ENCODE peak calls at places on chromosomes 2 and 18, in five cellular contexts. P, K, D, V and I are unnamed samples. For H3K9me2 and H3K9me3, the result is how much of the 10 kb centered on the place peaks cover.

GRCh38 chr2:230784840-230785239 is 72.2 kb downstream of the CAB39 start:
- DNase-seq in V (no peak), K (no peak), D (no peak), P (no peak), I (no peak)

GRCh38 chr18:68738572-68738971 is 23.7 kb upstream of the TMX3 start:
- DNase-seq in V (no peak), P (no peak), K (no peak), D (no peak), I (no peak)

GRCh38 chr2:150578481-150578880 is 91.0 kb upstream of the RND3 start:
- DNase-seq in P (no peak), D (no peak), K (no peak), V (no peak), I (no peak)

GRCh38 chr18:45772081-45772480 is 48.1 kb downstream of the SLC14A1 start:
- DNase-seq in P (no peak), V (no peak), D (no peak), K (no peak), I (no peak)

GRCh38 chr2:64348386-64349142 is 105.4 kb upstream of the LGALSL start:
- DNase-seq in P (no peak), K (peak), V (no peak), D (peak), I (no peak)

GRCh38 chr2:68569604-68570003 is 73.8 kb upstream of the PROKR1 start:
- DNase-seq in K (peak), V (no peak), D (peak), P (no peak), I (no peak)

GRCh38 chr2:47561906-47562305 is 158.9 kb downstream of the MSH2 start:
- DNase-seq in K (no peak), P (no peak), V (no peak), D (peak), I (peak)

GRCh38 chr2:8442833-8443486 is 238.9 kb upstream of the ID2 start:
- DNase-seq in D (no peak), P (no peak), V (no peak), K (no peak), I (no peak)

GRCh38 chr2:94873362-94874276 is 2.4 kb downstream of the TEKT4 start:
- DNase-seq in V (no peak), D (no peak), P (no peak), K (no peak), I (no peak)

GRCh38 chr2:158487419-158487818 is 30.7 kb downstream of the PKP4 start:
- DNase-seq in V (no peak), P (no peak), K (peak), D (no peak), I (no peak)

GRCh38 chr2:15059870-15060617 is 427.5 kb downstream of the LRATD1 start:
- DNase-seq in D (peak), V (no peak), K (no peak), P (no peak), I (no peak)

GRCh38 chr2:212013656-212014055 is 524.9 kb downstream of the ERBB4 start:
- DNase-seq in P (no peak), K (no peak), D (no peak), V (no peak), I (no peak)

GRCh38 chr2:140808816-140809215 is 1322.0 kb downstream of the LRP1B start:
- DNase-seq in V (peak), D (peak), P (no peak), K (no peak), I (no peak)

GRCh38 chr2:178205853-178206516 is 11.7 kb downstream of the OSBPL6 start:
- DNase-seq in P (no peak), K (peak), V (no peak), D (peak), I (no peak)

GRCh38 chr2:120441744-120442471 is 96.0 kb downstream of the INHBB start:
- DNase-seq in P (no peak), D (peak), V (no peak), K (peak), I (peak)

GRCh38 chr2:86072271-86072858 is 33.3 kb downstream of the POLR1A start:
- DNase-seq in V (peak), D (no peak), K (no peak), P (peak), I (peak)

GRCh38 chr18:50009772-50010171 is 185.2 kb downstream of the MYO5B start:
- DNase-seq in V (peak), K (peak), D (peak), P (peak), I (no peak)

GRCh38 chr2:3223080-3223923 is 154.3 kb downstream of the EIPR1 start:
- DNase-seq in P (no peak), D (no peak), K (peak), V (no peak), I (no peak)

GRCh38 chr18:44823782-44824181 is 143.1 kb downstream of the SETBP1 start:
- DNase-seq in D (peak), K (peak), P (no peak), V (no peak), I (no peak)

GRCh38 chr18:13541621-13542519 is 184.5 kb downstream of the FAM210A start:
- DNase-seq in V (no peak), P (no peak), K (no peak), D (no peak), I (no peak)

GRCh38 chr2:199404841-199405240 is 52.9 kb downstream of the SATB2 start:
- DNase-seq in P (no peak), D (no peak), V (no peak), K (peak), I (no peak)

GRCh38 chr2:84811839-84812238 is 69.0 kb downstream of the TRABD2A start:
- DNase-seq in P (no peak), K (no peak), D (no peak), V (no peak), I (no peak)

GRCh38 chr2:84807063-84807485 is 73.8 kb downstream of the TRABD2A start:
- DNase-seq in D (peak), K (peak), P (no peak), V (no peak), I (peak)

GRCh38 chr2:84805250-84805917 is 75.5 kb downstream of the TRABD2A start:
- DNase-seq in D (no peak), K (peak), V (no peak), P (no peak), I (no peak)

DNA sequence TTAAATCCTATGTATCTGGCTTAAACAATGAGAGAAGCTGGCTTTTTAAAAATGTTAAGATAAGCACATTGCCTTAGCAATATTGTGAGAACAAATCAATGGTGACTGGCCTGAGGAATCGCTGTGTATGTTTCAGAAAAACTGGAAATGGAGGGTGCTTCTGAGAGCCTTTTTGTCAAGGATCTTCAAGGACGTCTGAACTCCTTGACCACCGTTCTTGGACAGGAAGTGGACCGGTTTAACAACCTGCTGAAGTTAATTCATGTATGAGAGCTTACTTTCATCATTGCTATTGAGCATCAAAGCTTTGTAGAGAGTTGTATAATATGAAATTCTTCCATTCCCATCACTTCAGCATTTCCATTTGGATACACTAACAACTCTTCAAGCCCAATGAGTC is 72.6 kb downstream of the TRABD2A start:
- DNase-seq in P (no peak), D (no peak), V (peak), K (no peak), I (no peak)
- H3K27ac ChIP-seq in P (no peak), D (no peak), V (no peak), K (peak), I (no peak)

GRCh38 chr2:128638311-128638710 is 319.6 kb upstream of the HS6ST1 start:
- DNase-seq in D (no peak), V (no peak), K (no peak), P (no peak), I (no peak)

GRCh38 chr2:128641421-128642095 is 322.9 kb upstream of the HS6ST1 start:
- DNase-seq in P (no peak), D (no peak), V (no peak), K (no peak), I (no peak)

GRCh38 chr2:128640847-128641360 is 322.2 kb upstream of the HS6ST1 start:
- DNase-seq in K (no peak), V (no peak), D (no peak), P (no peak), I (no peak)

GRCh38 chr2:128640166-128640846 is 321.6 kb upstream of the HS6ST1 start:
- DNase-seq in V (no peak), D (no peak), K (peak), P (no peak), I (no peak)

DNA sequence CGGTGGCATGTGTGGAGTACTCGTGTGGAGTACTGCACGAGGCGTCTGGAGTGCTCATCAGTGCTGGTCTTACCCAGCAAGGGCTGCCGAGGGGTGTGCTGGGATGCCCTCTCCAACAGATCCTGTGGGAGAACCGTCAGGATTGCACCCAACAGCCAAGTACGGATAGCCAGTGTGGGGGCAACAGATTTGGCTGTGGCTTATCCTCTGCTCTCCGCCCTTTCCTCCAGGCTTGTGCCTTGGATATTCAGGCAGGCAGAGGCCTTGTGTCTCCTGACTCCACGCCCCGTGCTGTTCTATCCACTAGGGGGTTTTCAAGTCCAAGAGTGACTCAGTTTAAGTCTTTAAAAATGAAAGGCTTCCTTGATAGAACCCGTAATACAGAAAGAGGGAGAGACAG is 321.0 kb upstream of the HS6ST1 start:
- DNase-seq in P (no peak), K (peak), V (no peak), D (no peak), I (no peak)
- H3K9me2 ChIP-seq in P (under half), K (under half), V (under half), D (under half), I (under half)

DNA sequence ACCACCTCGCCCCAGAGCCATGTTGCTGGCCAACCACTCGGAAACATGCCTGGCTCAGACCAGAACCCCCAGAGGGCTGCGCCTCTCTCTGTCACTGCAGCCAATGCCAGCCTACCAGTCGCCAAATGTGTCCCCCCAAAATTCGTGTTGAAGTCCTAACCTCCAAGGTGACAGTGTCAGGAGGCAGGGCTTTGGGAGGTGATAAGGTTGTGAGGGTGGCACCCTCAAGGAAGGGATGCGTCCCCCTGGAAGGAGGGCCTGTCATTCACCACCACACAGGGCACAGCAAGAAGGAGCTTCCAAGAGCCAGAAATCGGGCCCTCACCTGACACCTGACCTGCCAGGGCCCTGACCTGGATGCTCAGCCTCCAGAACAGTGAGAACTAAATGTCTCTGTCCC is 291.9 kb upstream of the SALL3 start:
- DNase-seq in P (no peak), D (no peak), V (no peak), K (no peak), I (no peak)
- H3K9me3 ChIP-seq in P (under half), D (under half), V (under half), K (under half), I (under half)

DNA sequence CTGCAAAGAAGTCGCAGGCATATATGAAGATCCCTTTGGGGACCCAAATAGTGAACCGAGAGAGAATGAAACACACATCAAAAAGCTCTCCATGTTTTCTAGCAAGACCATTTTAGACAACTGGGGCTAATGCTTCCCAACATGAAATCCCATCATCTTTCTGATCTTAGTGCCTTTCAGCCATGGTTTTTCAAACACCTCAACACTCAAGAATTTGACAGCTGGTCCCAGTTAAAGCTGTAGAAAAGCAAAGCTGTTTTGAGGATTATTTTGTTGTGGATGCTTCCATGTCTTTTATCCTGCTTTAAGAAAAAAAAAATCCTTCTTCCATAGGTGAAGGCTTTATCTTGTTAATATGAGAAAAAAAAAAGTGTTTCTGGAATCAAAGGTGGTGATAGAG is 259.1 kb downstream of the STK39 start:
- DNase-seq in V (no peak), K (no peak), P (no peak), D (no peak), I (no peak)
- H3K27ac ChIP-seq in V (no peak), K (no peak), P (no peak), D (no peak), I (no peak)

DNA sequence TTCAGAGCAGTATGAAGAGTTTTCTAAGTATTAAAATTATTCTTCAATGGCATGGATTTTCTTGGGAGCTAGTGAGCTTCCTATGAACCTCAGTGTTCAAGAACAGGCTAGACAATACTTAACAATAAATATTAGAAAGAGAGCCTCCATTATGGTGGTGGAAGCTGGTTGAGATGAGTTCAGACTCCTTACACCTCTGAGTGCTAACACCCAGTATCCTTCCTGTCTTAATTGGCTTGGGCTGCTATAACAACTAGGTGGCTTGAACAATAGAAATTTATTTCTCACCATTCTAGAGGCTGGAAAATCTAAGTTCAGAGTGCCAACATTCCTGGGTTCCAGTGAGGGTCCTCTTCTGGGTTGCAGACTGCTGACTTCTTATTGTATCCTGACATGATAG is 369.4 kb upstream of the HNRNPA3 start:
- DNase-seq in K (no peak), D (no peak), V (no peak), P (no peak), I (no peak)
- H3K9me2 ChIP-seq in K (under half), D (under half), V (under half), P (under half), I (under half)

GRCh38 chr2:191626497-191627151 is 51.3 kb upstream of the NABP1 start:
- DNase-seq in K (peak), P (no peak), V (no peak), D (peak), I (no peak)

GRCh38 chr2:191622374-191623320 is 55.3 kb upstream of the NABP1 start:
- DNase-seq in D (peak), P (no peak), V (no peak), K (no peak), I (peak)

GRCh38 chr2:191627518-191627917 is 50.4 kb upstream of the NABP1 start:
- DNase-seq in P (no peak), D (no peak), K (no peak), V (no peak), I (no peak)

GRCh38 chr2:191629001-191629453 is 48.9 kb upstream of the NABP1 start:
- DNase-seq in V (peak), K (no peak), D (no peak), P (peak), I (no peak)

GRCh38 chr2:191625016-191625415 is 52.9 kb upstream of the NABP1 start:
- DNase-seq in D (no peak), K (no peak), P (peak), V (peak), I (peak)
- H3K9me3 ChIP-seq in D (under half), K (under half), P (under half), V (under half), I (under half)

DNA sequence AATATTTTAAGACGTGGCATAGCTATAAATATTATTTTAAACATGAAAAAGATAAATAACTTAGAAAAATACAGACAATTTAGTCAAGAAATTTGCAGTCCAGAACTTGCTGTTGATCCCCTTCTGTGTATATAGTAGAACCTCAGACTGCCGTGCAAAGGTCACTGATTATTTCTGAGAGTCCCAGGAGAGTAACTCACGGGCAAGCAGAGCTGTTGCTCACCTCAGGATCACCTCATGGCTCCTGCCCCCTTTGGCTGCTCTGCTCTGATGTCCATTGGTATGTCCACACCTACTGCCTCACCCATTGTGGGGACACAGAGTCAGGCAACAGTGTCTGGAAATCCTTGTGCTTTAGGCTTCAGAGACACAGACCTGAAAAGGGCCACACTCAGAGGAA is 392.9 kb upstream of the CELF4 start:
- DNase-seq in D (no peak), P (no peak), V (no peak), K (no peak), I (no peak)
- H3K27ac ChIP-seq in D (no peak), P (no peak), V (no peak), K (no peak), I (no peak)

GRCh38 chr2:128638741-128639477 is 320.2 kb upstream of the HS6ST1 start:
- DNase-seq in V (no peak), P (no peak), K (peak), D (no peak), I (no peak)
- H3K9me2 ChIP-seq in V (under half), P (under half), K (under half), D (under half), I (under half)

GRCh38 chr2:30670453-30670852 is 136.8 kb downstream of the CAPN13 start:
- DNase-seq in D (no peak), K (no peak), P (peak), V (no peak), I (no peak)
- H3K9me3 ChIP-seq in D (under half), K (under half), P (under half), V (under half), I (under half)

DNA sequence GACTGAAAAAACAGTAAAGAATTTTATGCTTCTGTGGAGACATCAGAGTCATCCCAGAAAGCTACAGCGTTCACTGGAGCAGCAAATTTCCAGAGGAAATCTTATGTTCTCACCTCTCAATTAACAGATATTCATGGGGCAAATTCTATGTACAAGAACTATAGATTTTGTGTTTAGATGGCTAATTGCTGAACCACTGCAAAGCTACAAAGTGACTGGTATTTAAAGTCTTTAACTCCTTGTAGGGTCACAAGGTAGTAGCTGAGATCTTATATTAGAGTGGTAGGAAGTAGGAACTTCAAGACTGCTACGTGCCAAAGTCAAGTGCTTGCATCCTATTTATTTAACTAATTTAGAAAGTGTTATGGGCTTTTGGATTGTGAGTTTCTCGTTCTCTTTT is 267.7 kb downstream of the TGIF1 start:
- DNase-seq in V (no peak), K (no peak), P (peak), D (no peak), I (no peak)
- H3K27ac ChIP-seq in V (no peak), K (no peak), P (peak), D (no peak), I (no peak)